ENCODE peak calls at places on chromosomes 7 and 10, in five cellular contexts. F is H1, Z is HEK293T, T is HepG2, Y is GM12878. E is an unnamed sample.

GRCh38 chr7:105268056-105268455 is 120.7 kb downstream of the SRPK2 start:
- DNase-seq in F (no peak), Z (no peak), T (no peak), Y (no peak), E (no peak)

GRCh38 chr10:44982114-44982460 is 3.5 kb upstream of the DEPP1 start:
- DNase-seq in F (no peak), Z (no peak), T (no peak), Y (no peak), E (no peak)

GRCh38 chr10:11597470-11597869 is 14.0 kb downstream of the USP6NL start:
- DNase-seq in F (no peak), Z (no peak), T (no peak), Y (no peak), E (no peak)

GRCh38 chr10:124225468-124226270 is 132.3 kb upstream of the CHST15 start:
- DNase-seq in F (no peak), Z (no peak), T (no peak), Y (no peak), E (no peak)

GRCh38 chr7:18958627-18959026 is 158.8 kb downstream of the TWIST1 start:
- DNase-seq in F (no peak), Z (no peak), T (no peak), Y (no peak), E (no peak)

GRCh38 chr7:77827999-77828398 is 29.4 kb downstream of the PHTF2 start:
- DNase-seq in F (no peak), Z (no peak), T (no peak), Y (no peak), E (no peak)

GRCh38 chr7:1961776-1962276 is 270.9 kb downstream of the MAD1L1 start:
- DNase-seq in F (no peak), Z (no peak), T (no peak), Y (peak), E (no peak)

GRCh38 chr7:2202901-2203550 is 29.7 kb downstream of the MAD1L1 start:
- DNase-seq in F (no peak), Z (no peak), T (no peak), Y (no peak), E (no peak)

GRCh38 chr7:43234968-43235367 is 122.5 kb downstream of the HECW1 start:
- DNase-seq in F (no peak), Z (no peak), T (no peak), Y (no peak), E (no peak)

GRCh38 chr7:29370531-29371314 is 176.1 kb downstream of the CHN2 start:
- DNase-seq in F (no peak), Z (peak), T (peak), Y (no peak), E (no peak)

GRCh38 chr10:13143761-13144160 is 17.6 kb upstream of the MCM10 start:
- DNase-seq in F (no peak), Z (no peak), T (no peak), Y (no peak), E (no peak)

GRCh38 chr10:133169173-133169947 is 9.3 kb downstream of the KNDC1 start:
- DNase-seq in F (peak), Z (no peak), T (no peak), Y (no peak), E (no peak)

GRCh38 chr10:70779088-70779487 is 6.1 kb downstream of the TBATA start:
- DNase-seq in F (no peak), Z (no peak), T (no peak), Y (no peak), E (no peak)

GRCh38 chr10:22158426-22158825 is 59.4 kb downstream of the EBLN1 start:
- DNase-seq in F (no peak), Z (no peak), T (no peak), Y (no peak), E (no peak)

GRCh38 chr10:60943372-60944158 is 420 bp downstream of the RHOBTB1 start:
- DNase-seq in F (peak), Z (peak), T (peak), Y (no peak), E (peak)

GRCh38 chr7:16356241-16356958 is 64.9 kb downstream of the CRPPA start:
- DNase-seq in F (no peak), Z (no peak), T (no peak), Y (no peak), E (no peak)

GRCh38 chr10:79490400-79491081 is 21.8 kb upstream of the EIF5AL1 start:
- DNase-seq in F (no peak), Z (no peak), T (no peak), Y (no peak), E (no peak)

GRCh38 chr7:11228515-11228914 is 254.8 kb downstream of the PHF14 start:
- DNase-seq in F (no peak), Z (no peak), T (no peak), Y (no peak), E (no peak)

GRCh38 chr7:3027455-3027854 is 16.2 kb downstream of the CARD11 start:
- DNase-seq in F (no peak), Z (no peak), T (no peak), Y (no peak), E (no peak)

GRCh38 chr10:24008164-24009066 is 200.5 kb upstream of the KIAA1217 start:
- DNase-seq in F (no peak), Z (no peak), T (peak), Y (no peak), E (peak)

GRCh38 chr10:20110435-20111119 is 294.3 kb downstream of the PLXDC2 start:
- DNase-seq in F (no peak), Z (no peak), T (no peak), Y (no peak), E (no peak)

GRCh38 chr10:20118119-20118518 is 301.9 kb downstream of the PLXDC2 start:
- DNase-seq in F (no peak), Z (no peak), T (no peak), Y (no peak), E (no peak)

GRCh38 chr10:20114179-20114578 is 297.9 kb downstream of the PLXDC2 start:
- DNase-seq in F (no peak), Z (no peak), T (peak), Y (no peak), E (no peak)

GRCh38 chr10:20115929-20116328 is 299.7 kb downstream of the PLXDC2 start:
- DNase-seq in F (no peak), Z (no peak), T (no peak), Y (no peak), E (peak)
- TF ChIP-seq SUZ12 in F (no peak), Z (no peak), T (no peak), Y (no peak), E (no peak)

GRCh38 chr10:7506571-7506970 is 95.7 kb upstream of the SFMBT2 start:
- DNase-seq in F (no peak), Z (no peak), T (no peak), Y (no peak), E (no peak)
- TF ChIP-seq SUZ12 in F (no peak), Z (no peak), T (no peak), Y (no peak), E (no peak)

GRCh38 chr10:96511044-96511945 is 2.4 kb downstream of the TLL2 start:
- DNase-seq in F (peak), Z (peak), T (peak), Y (no peak), E (no peak)

GRCh38 chr10:96512524-96512991 is 1.2 kb downstream of the TLL2 start:
- DNase-seq in F (peak), Z (peak), T (no peak), Y (no peak), E (no peak)

GRCh38 chr10:96516337-96516736 is 2.6 kb upstream of the TLL2 start:
- DNase-seq in F (no peak), Z (no peak), T (no peak), Y (no peak), E (no peak)

GRCh38 chr10:96513686-96514551 is at the start of gene TLL2:
- DNase-seq in F (peak), Z (peak), T (peak), Y (no peak), E (peak)

GRCh38 chr10:96512997-96513685 is 585 bp downstream of the TLL2 start:
- DNase-seq in F (no peak), Z (peak), T (no peak), Y (no peak), E (no peak)
- TF ChIP-seq SUZ12 in F (peak), Z (no peak), T (no peak), Y (no peak), E (no peak)

GRCh38 chr10:35353805-35354204 is 17.5 kb downstream of the CCNY start:
- DNase-seq in F (no peak), Z (no peak), T (no peak), Y (no peak), E (no peak)

GRCh38 chr10:35351021-35351420 is 14.7 kb downstream of the CCNY start:
- DNase-seq in F (no peak), Z (no peak), T (no peak), Y (no peak), E (no peak)

GRCh38 chr10:35353399-35353798 is 17.1 kb downstream of the CCNY start:
- DNase-seq in F (no peak), Z (no peak), T (no peak), Y (no peak), E (no peak)

GRCh38 chr10:35352097-35352496 is 15.8 kb downstream of the CCNY start:
- DNase-seq in F (no peak), Z (no peak), T (no peak), Y (no peak), E (no peak)

GRCh38 chr10:35352508-35352907 is 16.2 kb downstream of the CCNY start:
- DNase-seq in F (no peak), Z (no peak), T (no peak), Y (no peak), E (no peak)
- TF ChIP-seq SUZ12 in F (no peak), Z (no peak), T (no peak), Y (no peak), E (no peak)

GRCh38 chr10:105068497-105068896 is 427.4 kb downstream of the SORCS3 start:
- DNase-seq in F (no peak), Z (no peak), T (no peak), Y (no peak), E (no peak)
- TF ChIP-seq SUZ12 in F (no peak), Z (no peak), T (no peak), Y (no peak), E (no peak)

E was measured in NT2/D1.